ENCODE peak calls at places on chromosomes 4 and X, in six cellular contexts. One of them, this sample, is unnamed.
A peak's percentile ranks its signal among the peaks of the same experiment; 100 is the strongest.

GRCh38 chrX:46180258-46180687 is 364.9 kb downstream of the ZNF674 start:
- DNase-seq in mesenchymal stem cell: peak; percentile 60
- DNase-seq in IMR-90: peak; percentile 47
- DNase-seq in neuronal stem cell: peak; percentile 0
- DNase-seq in H1: no peak
- DNase-seq in trophoblast cell: no peak
- DNase-seq in this sample: no peak

GRCh38 chr4:71558248-71558647 is 219.4 kb downstream of the SLC4A4 start:
- DNase-seq in mesenchymal stem cell: no peak
- DNase-seq in IMR-90: no peak
- DNase-seq in neuronal stem cell: no peak
- DNase-seq in H1: no peak
- DNase-seq in trophoblast cell: no peak
- DNase-seq in this sample: no peak

GRCh38 chr4:142976482-142976881 is 130.4 kb upstream of the INPP4B start:
- DNase-seq in mesenchymal stem cell: no peak
- DNase-seq in IMR-90: no peak
- DNase-seq in neuronal stem cell: no peak
- DNase-seq in H1: no peak
- DNase-seq in trophoblast cell: no peak
- DNase-seq in this sample: no peak

GRCh38 chr4:182139481-182139880 is 103.7 kb upstream of the TENM3 start:
- DNase-seq in mesenchymal stem cell: no peak
- DNase-seq in IMR-90: no peak
- DNase-seq in neuronal stem cell: no peak
- DNase-seq in H1: no peak
- DNase-seq in trophoblast cell: no peak
- DNase-seq in this sample: no peak

GRCh38 chrX:66012094-66012534 is 27.8 kb downstream of the VSIG4 start:
- DNase-seq in mesenchymal stem cell: no peak
- DNase-seq in IMR-90: no peak
- DNase-seq in neuronal stem cell: no peak
- DNase-seq in H1: no peak
- DNase-seq in trophoblast cell: no peak
- DNase-seq in this sample: no peak

GRCh38 chrX:148134578-148134977 is 153.4 kb downstream of the FMR1NB start:
- DNase-seq in mesenchymal stem cell: no peak
- DNase-seq in IMR-90: no peak
- DNase-seq in neuronal stem cell: no peak
- DNase-seq in H1: no peak
- DNase-seq in trophoblast cell: no peak
- DNase-seq in this sample: no peak

GRCh38 chr4:41990383-41991111 is at the start of gene SLC30A9:
- DNase-seq in mesenchymal stem cell: peak; percentile 96
- DNase-seq in IMR-90: peak; percentile 94
- DNase-seq in neuronal stem cell: peak; percentile 90
- DNase-seq in H1: peak; percentile 93
- DNase-seq in trophoblast cell: peak; percentile 93
- DNase-seq in this sample: peak; percentile 96

GRCh38 chr4:66372706-66373105 is 702.4 kb upstream of the EPHA5 start:
- DNase-seq in mesenchymal stem cell: no peak
- DNase-seq in IMR-90: peak; percentile 2
- DNase-seq in neuronal stem cell: no peak
- DNase-seq in H1: no peak
- DNase-seq in trophoblast cell: no peak
- DNase-seq in this sample: no peak

GRCh38 chrX:134431894-134432293 is 28.1 kb upstream of the HPRT1 start:
- DNase-seq in mesenchymal stem cell: peak; percentile 34
- DNase-seq in IMR-90: peak; percentile 66
- DNase-seq in neuronal stem cell: no peak
- DNase-seq in H1: no peak
- DNase-seq in trophoblast cell: no peak
- DNase-seq in this sample: no peak

GRCh38 chrX:24260827-24261550 is 52.9 kb downstream of the SUPT20HL2 start:
- DNase-seq in mesenchymal stem cell: peak; percentile 76
- DNase-seq in IMR-90: peak; percentile 47
- DNase-seq in neuronal stem cell: no peak
- DNase-seq in H1: no peak
- DNase-seq in trophoblast cell: no peak
- DNase-seq in this sample: no peak

GRCh38 chr4:155629183-155629825 is 37.3 kb upstream of the GUCY1A1 start:
- DNase-seq in mesenchymal stem cell: peak; percentile 87
- DNase-seq in IMR-90: peak; percentile 59
- DNase-seq in neuronal stem cell: no peak
- DNase-seq in H1: no peak
- DNase-seq in trophoblast cell: peak; percentile 12
- DNase-seq in this sample: no peak

GRCh38 chr4:8191136-8191747 is 7.8 kb upstream of the SH3TC1 start:
- DNase-seq in mesenchymal stem cell: peak; percentile 94
- DNase-seq in IMR-90: peak; percentile 44
- DNase-seq in neuronal stem cell: no peak
- DNase-seq in H1: no peak
- DNase-seq in trophoblast cell: peak; percentile 66
- DNase-seq in this sample: no peak

GRCh38 chrX:46311581-46312120 is 233.6 kb downstream of the ZNF674 start:
- DNase-seq in mesenchymal stem cell: no peak
- DNase-seq in IMR-90: no peak
- DNase-seq in neuronal stem cell: no peak
- DNase-seq in H1: no peak
- DNase-seq in trophoblast cell: no peak
- DNase-seq in this sample: no peak

GRCh38 chrX:69231903-69232302 is 66.7 kb upstream of the PJA1 start:
- DNase-seq in mesenchymal stem cell: no peak
- DNase-seq in IMR-90: no peak
- DNase-seq in neuronal stem cell: no peak
- DNase-seq in H1: no peak
- DNase-seq in trophoblast cell: no peak
- DNase-seq in this sample: no peak

GRCh38 chr4:33149658-33150057 is 2429.5 kb downstream of the PCDH7 start:
- DNase-seq in mesenchymal stem cell: no peak
- DNase-seq in IMR-90: no peak
- DNase-seq in neuronal stem cell: no peak
- DNase-seq in H1: no peak
- DNase-seq in trophoblast cell: no peak
- DNase-seq in this sample: no peak

GRCh38 chr4:8464376-8464775 is 23.8 kb downstream of the TRMT44 start:
- DNase-seq in mesenchymal stem cell: no peak
- DNase-seq in IMR-90: no peak
- DNase-seq in neuronal stem cell: no peak
- DNase-seq in H1: no peak
- DNase-seq in trophoblast cell: peak; percentile 84
- DNase-seq in this sample: no peak

GRCh38 chr4:53532521-53532920 is 58.8 kb downstream of the LNX1 start:
- DNase-seq in mesenchymal stem cell: peak; percentile 36
- DNase-seq in IMR-90: peak; percentile 53
- DNase-seq in neuronal stem cell: no peak
- DNase-seq in H1: no peak
- DNase-seq in trophoblast cell: peak; percentile 57
- DNase-seq in this sample: no peak

GRCh38 chr4:53529025-53529424 is 62.3 kb downstream of the LNX1 start:
- DNase-seq in mesenchymal stem cell: no peak
- DNase-seq in IMR-90: no peak
- DNase-seq in neuronal stem cell: no peak
- DNase-seq in H1: no peak
- DNase-seq in trophoblast cell: no peak
- DNase-seq in this sample: no peak

GRCh38 chr4:53534684-53535083 is 56.6 kb downstream of the LNX1 start:
- DNase-seq in mesenchymal stem cell: no peak
- DNase-seq in IMR-90: no peak
- DNase-seq in neuronal stem cell: no peak
- DNase-seq in H1: no peak
- DNase-seq in trophoblast cell: no peak
- DNase-seq in this sample: no peak

GRCh38 chr4:53535567-53535966 is 55.7 kb downstream of the LNX1 start:
- DNase-seq in mesenchymal stem cell: no peak
- DNase-seq in IMR-90: no peak
- DNase-seq in neuronal stem cell: no peak
- DNase-seq in H1: no peak
- DNase-seq in trophoblast cell: no peak
- DNase-seq in this sample: no peak

DNA sequence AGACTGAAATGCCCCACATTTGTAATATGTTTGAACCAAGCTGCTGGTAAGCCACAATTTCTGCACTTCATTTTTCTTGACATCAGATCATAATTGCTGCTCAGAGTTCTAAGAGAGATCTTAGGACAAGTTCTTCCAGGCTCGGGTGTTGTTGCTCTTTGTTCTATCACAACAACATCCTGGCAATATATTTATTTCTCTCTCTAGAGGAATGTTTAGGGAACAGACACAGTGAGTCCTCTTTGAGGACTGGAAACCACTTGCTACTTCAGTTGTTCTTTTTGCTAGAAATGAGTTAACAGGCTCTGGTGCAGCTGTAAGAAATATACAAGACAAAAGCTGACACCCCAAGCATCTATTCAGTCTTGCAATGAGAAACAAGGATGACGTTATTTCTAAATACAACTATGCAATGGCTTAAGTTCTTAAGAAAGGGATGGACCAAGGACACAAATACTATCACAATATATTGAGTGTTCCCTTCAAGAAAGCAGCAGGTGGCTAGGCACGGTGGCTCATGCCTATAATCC is 59.5 kb downstream of the LNX1 start:
- DNase-seq in mesenchymal stem cell: no peak
- DNase-seq in IMR-90: peak; percentile 59
- DNase-seq in neuronal stem cell: no peak
- DNase-seq in H1: no peak
- DNase-seq in trophoblast cell: no peak
- DNase-seq in this sample: no peak
- H3K4ac ChIP-seq in mesenchymal stem cell: peak overlapping the region; percentile 26
- H3K4ac ChIP-seq in IMR-90: peak overlapping the region; percentile 91
- H3K4ac ChIP-seq in neuronal stem cell: no peak overlapping the region
- H3K4ac ChIP-seq in H1: no peak overlapping the region
- H3K4ac ChIP-seq in trophoblast cell: no peak overlapping the region
- H3K4ac ChIP-seq in this sample: no peak overlapping the region

GRCh38 chr4:112771-113170 is 11.5 kb upstream of the ZNF718 start:
- DNase-seq in mesenchymal stem cell: no peak
- DNase-seq in IMR-90: no peak
- DNase-seq in neuronal stem cell: no peak
- DNase-seq in H1: no peak
- DNase-seq in trophoblast cell: no peak
- DNase-seq in this sample: no peak

GRCh38 chr4:114151-114550 is 10.2 kb upstream of the ZNF718 start:
- DNase-seq in mesenchymal stem cell: no peak
- DNase-seq in IMR-90: no peak
- DNase-seq in neuronal stem cell: no peak
- DNase-seq in H1: no peak
- DNase-seq in trophoblast cell: no peak
- DNase-seq in this sample: no peak

GRCh38 chr4:120616-121015 is 3.7 kb upstream of the ZNF718 start:
- DNase-seq in mesenchymal stem cell: no peak
- DNase-seq in IMR-90: no peak
- DNase-seq in neuronal stem cell: no peak
- DNase-seq in H1: peak; percentile 10
- DNase-seq in trophoblast cell: no peak
- DNase-seq in this sample: no peak

GRCh38 chr4:113732-114131 is 10.6 kb upstream of the ZNF718 start:
- DNase-seq in mesenchymal stem cell: no peak
- DNase-seq in IMR-90: no peak
- DNase-seq in neuronal stem cell: no peak
- DNase-seq in H1: no peak
- DNase-seq in trophoblast cell: no peak
- DNase-seq in this sample: no peak

GRCh38 chr4:116499-116898 is 7.8 kb upstream of the ZNF718 start:
- DNase-seq in mesenchymal stem cell: no peak
- DNase-seq in IMR-90: no peak
- DNase-seq in neuronal stem cell: no peak
- DNase-seq in H1: no peak
- DNase-seq in trophoblast cell: no peak
- DNase-seq in this sample: no peak
- H4K91ac ChIP-seq in mesenchymal stem cell: no peak overlapping the region
- H4K91ac ChIP-seq in IMR-90: no peak overlapping the region
- H4K91ac ChIP-seq in neuronal stem cell: no peak overlapping the region
- H4K91ac ChIP-seq in H1: no peak overlapping the region
- H4K91ac ChIP-seq in trophoblast cell: no peak overlapping the region
- H4K91ac ChIP-seq in this sample: no peak overlapping the region

GRCh38 chr4:2804973-2805501 is 12.2 kb downstream of the SH3BP2 start:
- DNase-seq in mesenchymal stem cell: no peak
- DNase-seq in IMR-90: no peak
- DNase-seq in neuronal stem cell: no peak
- DNase-seq in H1: no peak
- DNase-seq in trophoblast cell: no peak
- DNase-seq in this sample: no peak
- H3K9ac ChIP-seq in mesenchymal stem cell: peak overlapping the region; percentile 55
- H3K9ac ChIP-seq in IMR-90: no peak overlapping the region
- H3K9ac ChIP-seq in neuronal stem cell: peak overlapping the region; percentile 30
- H3K9ac ChIP-seq in H1: no peak overlapping the region
- H3K9ac ChIP-seq in trophoblast cell: no peak overlapping the region
- H3K9ac ChIP-seq in this sample: no peak overlapping the region

GRCh38 chrX:150896632-150897031 is 1.8 kb downstream of the CD99L2 start:
- DNase-seq in mesenchymal stem cell: no peak
- DNase-seq in IMR-90: no peak
- DNase-seq in neuronal stem cell: no peak
- DNase-seq in H1: no peak
- DNase-seq in trophoblast cell: no peak
- DNase-seq in this sample: no peak

GRCh38 chrX:150902434-150903109 is 4.1 kb upstream of the CD99L2 start:
- DNase-seq in mesenchymal stem cell: no peak
- DNase-seq in IMR-90: no peak
- DNase-seq in neuronal stem cell: no peak
- DNase-seq in H1: peak; percentile 91
- DNase-seq in trophoblast cell: no peak
- DNase-seq in this sample: peak; percentile 96

GRCh38 chrX:150898343-150899190 is at the start of gene CD99L2:
- DNase-seq in mesenchymal stem cell: peak; percentile 84
- DNase-seq in IMR-90: peak; percentile 78
- DNase-seq in neuronal stem cell: peak; percentile 76
- DNase-seq in H1: peak; percentile 93
- DNase-seq in trophoblast cell: peak; percentile 84
- DNase-seq in this sample: peak; percentile 89

GRCh38 chrX:150897371-150898319 is 823 bp downstream of the CD99L2 start:
- DNase-seq in mesenchymal stem cell: peak; percentile 45
- DNase-seq in IMR-90: no peak
- DNase-seq in neuronal stem cell: no peak
- DNase-seq in H1: peak; percentile 51
- DNase-seq in trophoblast cell: no peak
- DNase-seq in this sample: peak; percentile 39

DNA sequence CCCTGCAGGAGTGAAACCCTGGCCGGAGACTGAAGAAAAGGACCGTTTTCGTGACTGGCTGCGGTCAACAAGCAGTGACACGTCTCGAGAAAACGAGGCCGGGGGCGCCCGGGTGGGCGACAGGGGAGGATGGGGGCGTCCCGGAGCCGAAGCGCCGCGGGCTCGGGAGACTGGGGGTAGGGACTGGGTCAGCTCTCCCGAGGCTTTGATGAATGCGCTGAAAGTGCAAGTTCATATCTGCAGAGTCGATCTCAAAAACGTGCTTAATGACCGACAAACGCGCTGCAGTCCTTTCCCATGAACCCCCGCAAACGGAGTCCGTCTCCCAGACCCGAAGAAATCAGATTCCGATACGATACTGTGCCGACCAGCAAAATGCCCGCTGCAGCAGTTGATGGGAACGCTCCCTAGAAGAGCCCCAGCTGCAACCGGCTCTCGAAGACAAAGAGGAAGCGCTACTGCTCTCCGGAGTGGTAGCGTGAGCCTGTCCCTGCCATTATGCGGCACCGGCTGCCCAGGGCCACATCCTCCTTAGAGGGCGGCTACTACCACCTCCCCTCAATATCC is 806 bp upstream of the CD99L2 start:
- DNase-seq in mesenchymal stem cell: peak; percentile 29
- DNase-seq in IMR-90: peak; percentile 6
- DNase-seq in neuronal stem cell: no peak
- DNase-seq in H1: no peak
- DNase-seq in trophoblast cell: peak; percentile 30
- DNase-seq in this sample: peak; percentile 58
- H3K4ac ChIP-seq in mesenchymal stem cell: peak overlapping the region; percentile 51
- H3K4ac ChIP-seq in IMR-90: peak overlapping the region; percentile 19
- H3K4ac ChIP-seq in neuronal stem cell: no peak overlapping the region
- H3K4ac ChIP-seq in H1: peak overlapping the region; percentile 91
- H3K4ac ChIP-seq in trophoblast cell: no peak overlapping the region
- H3K4ac ChIP-seq in this sample: peak overlapping the region; percentile 24

GRCh38 chr4:57628004-57628403 is 517.8 kb upstream of the IGFBP7 start:
- DNase-seq in mesenchymal stem cell: no peak
- DNase-seq in IMR-90: no peak
- DNase-seq in neuronal stem cell: no peak
- DNase-seq in H1: no peak
- DNase-seq in trophoblast cell: no peak
- DNase-seq in this sample: no peak
- H4K91ac ChIP-seq in mesenchymal stem cell: no peak overlapping the region
- H4K91ac ChIP-seq in IMR-90: no peak overlapping the region
- H4K91ac ChIP-seq in neuronal stem cell: no peak overlapping the region
- H4K91ac ChIP-seq in H1: no peak overlapping the region
- H4K91ac ChIP-seq in trophoblast cell: no peak overlapping the region
- H4K91ac ChIP-seq in this sample: no peak overlapping the region